ENCODE peak calls at places on chromosomes 12 and 14, in five cellular contexts. C is cardiac muscle cell; T is activated naive CD8-positive, alpha-beta T cell treated with anti-CD3 and anti-CD28 coated beads, Interleukin-2, amount 10 ng/mL, durations not matched to agents 7 days and 5 days; X is activated CD4-positive, alpha-beta T cell treated with anti-CD3 and anti-CD28 coated beads for 48 hours; F is ELR. S is an unnamed sample.

GRCh38 chr14:61322799-61323290 is 1.5 kb downstream of the PRKCH start:
- DNase-seq in T (no peak), F (no peak), C (no peak), X (peak; percentile 63), S (peak; percentile 22)

GRCh38 chr12:47602330-47602729 is 103.5 kb downstream of the RPAP3 start:
- DNase-seq in F (no peak), C (peak; percentile 9), T (no peak), X (no peak), S (no peak)

GRCh38 chr12:130916251-130916911 is 37.3 kb upstream of the ADGRD1 start:
- DNase-seq in F (peak; percentile 33), T (peak; percentile 34), X (peak; percentile 44), C (peak; percentile 71), S (peak; percentile 50)

GRCh38 chr12:4273651-4274395 is at the start of gene CCND2:
- DNase-seq in C (peak; percentile 73), F (peak; percentile 44), X (peak; percentile 89), T (peak; percentile 79), S (peak; percentile 80)

GRCh38 chr14:23645812-23646647 is 9.9 kb downstream of the DHRS2 start:
- DNase-seq in C (no peak), X (no peak), F (no peak), T (no peak), S (no peak)

GRCh38 chr14:66405158-66405557 is 81.0 kb upstream of the CCDC196 start:
- DNase-seq in X (no peak), F (peak; percentile 26), T (no peak), C (peak; percentile 67), S (peak; percentile 8)

GRCh38 chr12:124381454-124382207 is 86.7 kb downstream of the RFLNA start:
- DNase-seq in C (peak; percentile 90), T (no peak), F (peak; percentile 85), X (no peak), S (no peak)

GRCh38 chr14:75236897-75237296 is 41.7 kb upstream of the FOS start:
- DNase-seq in F (no peak), C (no peak), X (no peak), T (no peak), S (no peak)

GRCh38 chr12:19572920-19573558 is 133.7 kb downstream of the AEBP2 start:
- DNase-seq in C (peak; percentile 73), F (peak; percentile 70), X (peak; percentile 47), T (peak; percentile 32), S (peak; percentile 64)

GRCh38 chr14:52076334-52076733 is 7.5 kb upstream of the NID2 start:
- DNase-seq in C (peak; percentile 48), T (no peak), F (peak; percentile 55), X (no peak), S (peak; percentile 95)

GRCh38 chr12:19482551-19483109 is 43.3 kb downstream of the AEBP2 start:
- DNase-seq in F (no peak), C (peak; percentile 56), T (peak; percentile 47), X (peak; percentile 72), S (no peak)

GRCh38 chr14:61268797-61269196 is 12.3 kb downstream of the TMEM30B start:
- DNase-seq in C (no peak), F (no peak), X (no peak), T (no peak), S (peak; percentile 34)

GRCh38 chr12:7219599-7220243 is 30.2 kb downstream of the PEX5 start:
- DNase-seq in X (peak; percentile 78), F (peak; percentile 83), C (peak; percentile 83), T (peak; percentile 45), S (peak; percentile 85)

GRCh38 chr12:6551496-6552139 is 4.2 kb downstream of the IFFO1 start:
- DNase-seq in C (peak; percentile 68), T (no peak), F (peak; percentile 76), X (no peak), S (peak; percentile 73)

GRCh38 chr12:51330186-51330585 is 6.2 kb upstream of the BIN2 start:
- DNase-seq in T (no peak), C (no peak), F (no peak), X (no peak), S (no peak)

GRCh38 chr12:108312885-108313203 is 26.3 kb downstream of the CMKLR1 start:
- DNase-seq in F (no peak), C (peak; percentile 20), X (no peak), T (no peak), S (no peak)